ENCODE peak calls at places on chromosome 18, in ten cellular contexts. O is brain microvascular endothelial cell, I is fibroblast of pulmonary artery, M is stomach, X is transverse colon, J is PC-3, S is GM23338, Q is NB4, U is esophagus muscularis mucosa, A is IMR-90. R is an unnamed sample.

GRCh38 chr18:51361130-51361860 is 163.8 kb upstream of the MEX3C start:
- DNase-seq in O (peak; percentile 50), I (peak; percentile 82), M (no peak), X (no peak), J (peak; percentile 1), S (no peak), Q (peak; percentile 79), U (no peak), A (no peak), R (no peak)

GRCh38 chr18:77116201-77117080 is 16.1 kb downstream of the MBP start:
- DNase-seq in O (no peak), I (no peak), M (no peak), X (no peak), J (no peak), S (no peak), Q (no peak), U (no peak), A (no peak), R (peak; percentile 28)

GRCh38 chr18:27075828-27076227 is 109.3 kb downstream of the CHST9 start:
- DNase-seq in O (no peak), I (no peak), M (no peak), X (no peak), J (no peak), S (no peak), Q (no peak), U (no peak), A (no peak), R (no peak)

GRCh38 chr18:34772887-34773286 is 62.8 kb downstream of the DTNA start:
- DNase-seq in O (peak; percentile 52), I (no peak), M (no peak), X (no peak), J (no peak), S (no peak), Q (peak; percentile 34), U (no peak), A (peak; percentile 79), R (no peak)

GRCh38 chr18:49177812-49178211 is 227.0 kb upstream of the SMAD7 start:
- DNase-seq in O (no peak), I (peak; percentile 44), M (no peak), X (no peak), J (peak; percentile 48), S (no peak), Q (peak; percentile 25), U (no peak), A (peak; percentile 86), R (no peak)

GRCh38 chr18:22106536-22107292 is 62.7 kb upstream of the GATA6 start:
- DNase-seq in O (no peak), I (no peak), M (peak; percentile 62), X (no peak), J (peak; percentile 79), S (no peak), Q (no peak), U (no peak), A (peak; percentile 6), R (no peak)

GRCh38 chr18:64370036-64370435 is 221.1 kb upstream of the LINC00305 start:
- DNase-seq in O (no peak), I (no peak), M (no peak), X (no peak), J (no peak), S (no peak), Q (no peak), U (no peak), A (no peak), R (no peak)

GRCh38 chr18:78242307-78242643 is 737.3 kb upstream of the SALL3 start:
- DNase-seq in O (no peak), I (peak; percentile 8), M (no peak), X (peak; percentile 11), J (no peak), S (no peak), Q (no peak), U (no peak), A (no peak), R (no peak)

GRCh38 chr18:74420926-74421325 is 36.2 kb downstream of the DIPK1C start:
- DNase-seq in O (no peak), I (no peak), M (no peak), X (no peak), J (no peak), S (no peak), Q (no peak), U (no peak), A (no peak), R (no peak)

GRCh38 chr18:35409921-35410320 is 32.8 kb upstream of the ZNF396 start:
- DNase-seq in O (no peak), I (no peak), M (no peak), X (peak; percentile 56), J (peak; percentile 48), S (no peak), Q (no peak), U (no peak), A (no peak), R (no peak)

GRCh38 chr18:10798727-10799435 is 273.1 kb downstream of the NAPG start:
- DNase-seq in O (peak; percentile 71), I (peak; percentile 53), M (no peak), X (no peak), J (no peak), S (peak; percentile 18), Q (no peak), U (no peak), A (peak; percentile 16), R (no peak)

DNA sequence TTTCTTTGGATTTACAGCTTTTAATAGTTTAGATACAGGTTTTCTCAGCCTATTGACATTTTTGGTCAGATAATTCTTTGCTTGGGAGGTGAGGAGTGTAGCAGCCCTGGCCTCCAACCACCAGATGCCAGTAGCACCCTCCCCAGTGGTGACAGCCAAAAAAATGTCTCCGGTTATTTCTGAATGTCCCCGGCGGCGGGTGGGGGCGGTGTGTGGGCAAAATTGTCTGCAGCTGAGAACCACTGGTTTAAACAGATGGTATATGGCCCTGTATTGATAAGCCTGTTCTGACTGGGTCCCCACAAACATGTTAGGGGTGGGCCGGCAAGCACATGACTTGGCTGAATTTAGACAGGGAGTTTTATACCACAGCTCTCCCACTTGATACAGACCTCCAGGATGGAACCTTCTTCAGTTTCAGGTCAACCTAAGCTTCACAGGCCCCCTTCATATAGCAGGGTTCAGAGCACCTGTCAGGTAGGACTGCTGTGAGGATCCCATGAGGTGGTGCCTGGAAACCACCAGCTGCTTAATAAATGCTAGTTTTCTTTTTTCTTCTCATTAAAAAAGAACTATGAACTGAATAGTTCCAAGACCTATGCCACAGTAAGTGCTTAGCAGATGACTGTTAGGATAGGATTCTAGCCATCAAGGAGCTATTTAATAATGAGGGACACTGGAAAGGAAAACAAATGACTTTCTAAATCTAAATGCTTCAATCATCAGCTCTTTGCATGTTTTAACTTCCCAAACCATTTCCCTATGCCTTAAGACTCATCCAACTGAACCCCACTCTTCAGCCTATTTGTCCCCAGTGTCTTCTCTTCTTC is 18.1 kb downstream of the LPIN2 start:
- DNase-seq in O (no peak), I (no peak), M (no peak), X (peak; percentile 31), J (no peak), S (peak; percentile 51), Q (no peak), U (no peak), A (no peak), R (no peak)
- TF ChIP-seq CTCF in O (peak; percentile 43), I (peak; percentile 7), M (no peak), X (peak; percentile 26), J (peak; percentile 57), S (peak; percentile 56), Q (no peak), U (peak; percentile 19), A (peak; percentile 19), R (peak; percentile 39)

GRCh38 chr18:13192970-13193369 is 25.6 kb upstream of the LDLRAD4 start:
- DNase-seq in O (no peak), I (no peak), M (no peak), X (no peak), J (no peak), S (no peak), Q (no peak), U (no peak), A (no peak), R (no peak)
- H3K4me3 ChIP-seq in O (no peak overlapping the region), I (no peak overlapping the region), M (no peak overlapping the region), X (no peak overlapping the region), J (no peak overlapping the region), S (no peak overlapping the region), Q (no peak overlapping the region), U (no peak overlapping the region), A (no peak overlapping the region), R (no peak overlapping the region)

DNA sequence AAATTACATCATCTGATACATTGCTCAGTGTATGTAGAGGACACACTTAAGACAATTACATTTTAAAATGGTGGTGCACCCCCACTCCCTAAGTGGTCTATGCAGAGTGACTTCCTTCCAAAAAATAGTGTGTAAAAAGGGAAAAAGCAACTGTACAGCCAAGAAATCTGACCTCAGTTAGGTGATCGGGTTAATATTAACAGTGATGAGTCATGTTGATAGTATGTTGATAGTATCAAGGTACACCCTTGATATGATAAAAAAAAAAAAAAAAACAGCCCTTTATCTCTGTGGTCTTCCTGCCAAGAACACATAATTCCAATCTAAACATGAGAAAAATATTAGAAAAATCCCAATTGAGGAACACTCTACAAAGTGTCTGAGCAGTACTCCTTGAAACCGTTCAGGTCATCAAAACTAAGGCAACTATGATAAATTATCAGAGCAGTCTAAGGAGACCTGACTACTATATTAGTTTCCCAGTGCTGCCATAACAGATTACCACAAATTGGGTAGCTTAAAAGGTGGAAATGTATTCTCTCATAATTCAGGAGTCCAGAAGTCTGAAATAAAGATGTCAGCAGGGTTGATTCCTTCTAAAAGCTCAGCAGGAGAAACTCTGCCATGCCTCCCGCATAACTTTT is 171.9 kb downstream of the ARHGAP28 start:
- DNase-seq in O (no peak), I (no peak), M (no peak), X (no peak), J (no peak), S (no peak), Q (no peak), U (no peak), A (no peak), R (no peak)
- TF ChIP-seq CTCF in O (no peak), I (no peak), M (no peak), X (no peak), J (no peak), S (no peak), Q (no peak), U (no peak), A (no peak), R (no peak)

GRCh38 chr18:46398625-46399024 is 258.4 kb downstream of the LOXHD1 start:
- DNase-seq in O (no peak), I (no peak), M (no peak), X (no peak), J (no peak), S (no peak), Q (peak; percentile 42), U (no peak), A (no peak), R (no peak)

GRCh38 chr18:46402396-46402795 is 254.6 kb downstream of the LOXHD1 start:
- DNase-seq in O (peak; percentile 58), I (no peak), M (no peak), X (no peak), J (no peak), S (no peak), Q (no peak), U (no peak), A (peak; percentile 49), R (no peak)

GRCh38 chr18:46401486-46402115 is 255.4 kb downstream of the LOXHD1 start:
- DNase-seq in O (no peak), I (no peak), M (no peak), X (no peak), J (no peak), S (no peak), Q (no peak), U (no peak), A (no peak), R (no peak)

GRCh38 chr18:46399276-46399675 is 257.7 kb downstream of the LOXHD1 start:
- DNase-seq in O (no peak), I (no peak), M (no peak), X (no peak), J (no peak), S (no peak), Q (no peak), U (no peak), A (no peak), R (no peak)

GRCh38 chr18:46400449-46400848 is 256.6 kb downstream of the LOXHD1 start:
- DNase-seq in O (no peak), I (no peak), M (no peak), X (no peak), J (no peak), S (no peak), Q (no peak), U (no peak), A (no peak), R (no peak)
- H3K4me3 ChIP-seq in O (no peak overlapping the region), I (no peak overlapping the region), M (no peak overlapping the region), X (no peak overlapping the region), J (no peak overlapping the region), S (no peak overlapping the region), Q (no peak overlapping the region), U (no peak overlapping the region), A (no peak overlapping the region), R (no peak overlapping the region)

R was measured in coronary artery.